ENCODE peak calls at places on chromosomes 6 and 20, in seven cellular contexts. B, A, U, S, G, I and P are unnamed samples. For H3K27me3, the result is how much of the 10 kb centered on the place peaks cover.

GRCh38 chr6:4776967-4777925 is 1.0 kb downstream of the CDYL start:
- DNase-seq in U (peak), B (peak), A (no peak), I (no peak), G (peak), S (no peak), P (no peak)

GRCh38 chr20:12942123-12942522 is 66.6 kb upstream of the SPTLC3 start:
- DNase-seq in S (no peak), A (no peak), U (no peak), I (no peak), G (no peak), B (no peak), P (no peak)

GRCh38 chr20:48761914-48762313 is 65.9 kb downstream of the PREX1 start:
- DNase-seq in G (no peak), B (no peak), A (no peak), I (no peak), S (no peak), U (no peak), P (no peak)

GRCh38 chr6:37501632-37502466 is 2.2 kb upstream of the CCDC167 start:
- DNase-seq in S (no peak), A (no peak), U (no peak), G (no peak), B (no peak), I (no peak), P (no peak)

GRCh38 chr6:132937466-132937906 is 123.1 kb downstream of the RPS12 start:
- DNase-seq in U (peak), S (peak), I (no peak), B (no peak), A (no peak), G (peak), P (no peak)

GRCh38 chr6:151154418-151154817 is 85.3 kb upstream of the AKAP12 start:
- DNase-seq in I (peak), S (no peak), B (no peak), U (no peak), G (peak), A (no peak), P (no peak)

GRCh38 chr20:34536798-34537394 is 20.7 kb downstream of the DYNLRB1 start:
- DNase-seq in G (peak), A (no peak), U (peak), B (no peak), S (no peak), I (peak), P (peak)

GRCh38 chr6:28446818-28447511 is 3.7 kb upstream of the ZSCAN23 start:
- DNase-seq in S (no peak), B (no peak), U (peak), A (no peak), I (no peak), G (no peak), P (no peak)

GRCh38 chr6:106167105-106167814 is 81.1 kb downstream of the PRDM1 start:
- DNase-seq in S (no peak), G (no peak), B (no peak), I (no peak), A (no peak), U (no peak), P (no peak)

GRCh38 chr20:23139524-23139923 is 53.4 kb upstream of the CD93 start:
- DNase-seq in A (no peak), G (no peak), B (no peak), U (no peak), I (peak), S (no peak), P (peak)

GRCh38 chr6:160259585-160259984 is 964 bp upstream of the SLC22A2 start:
- DNase-seq in S (no peak), G (no peak), U (peak), A (no peak), I (no peak), B (no peak), P (no peak)

GRCh38 chr6:136524936-136525413 is 25.2 kb downstream of the MAP7 start:
- DNase-seq in S (no peak), B (no peak), U (no peak), I (no peak), G (no peak), A (no peak), P (no peak)

DNA sequence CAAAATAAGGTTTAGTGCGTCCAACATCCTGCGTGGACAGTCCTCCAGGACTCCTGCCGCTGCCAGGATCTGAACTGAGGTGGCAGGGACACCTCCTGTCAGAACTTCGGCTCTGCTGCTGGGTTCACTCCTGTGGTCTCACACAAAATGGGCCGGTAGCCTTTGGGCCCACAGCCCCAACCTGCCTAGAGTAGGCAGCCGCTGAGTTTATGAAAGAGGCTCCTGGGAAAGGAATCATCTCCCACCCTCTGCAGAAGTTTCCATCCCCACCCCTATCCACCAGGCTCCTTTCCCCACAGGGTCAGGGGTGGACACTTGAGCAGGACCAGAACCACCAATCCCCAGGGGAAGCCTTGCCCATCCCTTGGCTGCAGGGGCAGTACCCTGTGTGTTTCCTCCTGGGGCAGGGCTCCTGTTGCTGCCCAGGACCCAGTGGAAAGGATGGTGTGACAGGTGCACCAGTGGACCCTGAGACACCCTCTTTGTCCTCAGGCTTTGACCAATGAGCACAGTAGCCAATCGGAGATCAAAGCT is 2.1 kb upstream of the ABHD16B start:
- DNase-seq in B (no peak), I (no peak), A (no peak), G (no peak), S (no peak), U (no peak), P (peak)
- H3K27ac ChIP-seq in B (peak), I (no peak), A (no peak), G (peak), S (peak), U (peak), P (no peak)

GRCh38 chr6:117263353-117263927 is 1.9 kb upstream of the VGLL2 start:
- DNase-seq in U (no peak), A (no peak), S (no peak), G (no peak), I (no peak), B (no peak), P (no peak)
- H3K27me3 ChIP-seq in U (half or more), A (half or more), S (half or more), G (half or more), I (half or more), B (under half), P (half or more)

DNA sequence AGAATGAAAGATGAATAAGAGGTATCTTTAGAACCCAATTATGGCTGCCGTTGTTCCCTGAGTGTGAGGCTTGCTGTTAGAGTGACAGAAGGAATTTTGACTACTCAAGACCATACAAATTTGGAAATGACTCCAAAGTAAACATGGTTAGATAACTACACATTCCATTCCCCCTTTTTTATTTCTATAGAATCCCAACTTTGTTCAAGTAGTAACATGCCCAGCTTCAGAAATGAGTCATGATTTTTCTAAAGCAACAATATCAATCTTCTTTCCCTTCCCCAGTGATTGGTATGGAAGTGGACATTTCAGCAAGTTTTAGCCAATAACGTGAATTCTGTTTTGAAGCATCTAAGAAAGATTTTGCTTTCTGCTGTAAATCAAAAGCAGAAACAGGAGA is 37.8 kb downstream of the HCRTR2 start:
- DNase-seq in I (no peak), A (no peak), G (no peak), B (no peak), U (no peak), S (no peak), P (no peak)
- H3K27ac ChIP-seq in I (no peak), A (no peak), G (no peak), B (no peak), U (no peak), S (no peak), P (no peak)

DNA sequence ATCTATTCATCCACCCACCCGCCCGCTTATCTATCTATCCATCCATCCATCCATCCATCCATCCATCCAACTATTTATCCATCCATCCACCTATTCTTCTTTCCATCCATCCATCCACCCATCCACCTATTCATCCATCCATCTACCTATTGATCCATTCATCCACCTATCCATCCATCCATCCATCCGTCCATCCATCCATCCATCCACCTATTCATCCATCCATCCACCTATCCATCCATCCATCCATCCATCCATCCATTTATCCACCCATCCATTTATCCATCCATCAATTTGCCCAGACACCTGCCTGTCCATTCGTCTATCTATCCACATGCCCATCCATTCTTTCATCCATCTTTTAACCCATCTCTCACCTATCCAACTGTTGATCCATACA is 71.1 kb upstream of the PMEPA1 start:
- DNase-seq in B (no peak), I (no peak), G (no peak), S (no peak), A (no peak), U (no peak), P (no peak)
- H3K27me3 ChIP-seq in B (under half), I (under half), G (under half), S (under half), A (under half), U (under half), P (under half)

DNA sequence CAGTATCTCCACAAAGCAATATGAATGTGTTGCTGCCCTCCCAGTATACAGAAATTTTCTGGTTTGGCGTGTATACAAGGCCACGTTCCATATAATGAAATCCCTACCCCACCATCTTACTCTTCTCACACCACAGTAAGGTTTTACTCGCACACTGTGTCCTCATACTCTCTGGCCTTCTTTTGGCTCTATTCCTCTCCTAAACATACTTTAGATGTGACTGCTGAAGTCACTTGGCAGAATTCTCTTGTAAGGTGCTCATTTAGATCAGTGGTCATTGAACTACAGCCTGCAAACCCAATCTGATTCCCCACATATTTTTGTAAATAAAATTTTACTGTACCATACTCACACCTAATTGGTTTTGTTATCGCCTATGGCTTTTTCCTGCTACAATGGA is 123.3 kb downstream of the RFPL4B start:
- DNase-seq in I (no peak), U (no peak), B (no peak), S (no peak), G (no peak), A (no peak), P (no peak)
- H3K27ac ChIP-seq in I (no peak), U (no peak), B (no peak), S (no peak), G (no peak), A (no peak), P (peak)

GRCh38 chr6:3619201-3619600 is 132.3 kb downstream of the PXDC1 start:
- DNase-seq in I (no peak), A (no peak), G (no peak), U (no peak), B (no peak), S (no peak), P (no peak)

GRCh38 chr6:3617681-3618299 is 133.7 kb downstream of the PXDC1 start:
- DNase-seq in I (no peak), S (no peak), U (no peak), G (no peak), B (no peak), A (no peak), P (no peak)

GRCh38 chr6:3617192-3617631 is 134.3 kb downstream of the PXDC1 start:
- DNase-seq in U (no peak), I (no peak), B (no peak), G (no peak), S (no peak), A (no peak), P (no peak)

GRCh38 chr6:3619800-3620199 is 131.7 kb downstream of the PXDC1 start:
- DNase-seq in S (no peak), B (no peak), G (no peak), A (no peak), U (no peak), I (no peak), P (no peak)

DNA sequence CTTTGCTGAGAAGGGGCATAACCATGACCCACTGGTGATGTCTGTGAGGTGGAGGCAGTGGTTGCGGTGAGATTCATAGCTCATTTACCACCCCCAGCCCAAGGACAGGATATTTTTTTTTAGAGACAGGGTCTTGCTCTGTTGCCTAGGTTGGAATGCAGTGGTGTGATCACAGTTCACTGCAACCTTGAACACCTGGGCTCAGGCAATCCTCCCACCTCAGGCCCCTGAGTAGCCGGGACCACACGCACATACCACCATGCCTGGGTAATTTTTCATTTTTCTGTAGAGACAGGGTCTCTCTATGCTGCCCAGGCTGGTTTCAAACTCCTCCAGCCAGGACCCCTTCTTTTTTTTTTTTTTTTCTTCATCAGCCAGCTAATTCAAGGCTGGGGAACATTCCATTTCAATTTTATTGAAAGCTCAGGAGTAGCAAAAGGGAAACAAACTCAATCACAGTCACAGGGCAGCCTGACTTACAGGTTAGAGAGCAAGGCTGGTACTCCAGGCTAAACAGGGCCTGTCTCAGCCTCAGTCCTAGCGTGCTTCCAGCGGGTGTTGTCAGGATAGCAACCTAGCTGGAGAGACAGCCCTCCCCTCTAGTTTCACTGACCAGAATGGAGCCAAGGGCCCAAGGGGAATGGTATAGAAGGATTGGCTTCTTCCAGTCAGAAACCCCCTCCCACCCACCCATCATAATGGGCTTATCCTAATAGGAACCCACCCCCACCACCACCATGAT is 133.0 kb downstream of the PXDC1 start:
- DNase-seq in S (no peak), A (no peak), G (no peak), I (no peak), U (no peak), B (no peak), P (no peak)
- H3K27me3 ChIP-seq in S (under half), A (under half), G (under half), I (under half), U (under half), B (under half), P (under half)

GRCh38 chr6:24759718-24760117 is 15.0 kb upstream of the GMNN start:
- DNase-seq in G (no peak), S (no peak), B (no peak), U (no peak), I (no peak), A (no peak), P (no peak)

GRCh38 chr6:24761193-24761835 is 13.4 kb upstream of the GMNN start:
- DNase-seq in B (no peak), I (no peak), U (peak), S (no peak), A (no peak), G (peak), P (no peak)

GRCh38 chr6:24760210-24760609 is 14.5 kb upstream of the GMNN start:
- DNase-seq in A (no peak), G (no peak), I (no peak), S (no peak), U (no peak), B (no peak), P (no peak)

GRCh38 chr6:24755284-24755683 is 19.5 kb upstream of the GMNN start:
- DNase-seq in B (no peak), U (no peak), I (no peak), G (no peak), A (no peak), S (no peak), P (no peak)

GRCh38 chr6:24757610-24758009 is 17.1 kb upstream of the GMNN start:
- DNase-seq in B (no peak), S (no peak), G (no peak), I (no peak), A (no peak), U (no peak), P (no peak)
- H3K27ac ChIP-seq in B (no peak), S (no peak), G (no peak), I (no peak), A (peak), U (no peak), P (no peak)

GRCh38 chr20:58790440-58790839 is 60.3 kb downstream of the GNAS-AS1 start:
- DNase-seq in G (no peak), A (peak), S (no peak), I (no peak), B (no peak), U (no peak), P (no peak)
- H3K27me3 ChIP-seq in G (under half), A (under half), S (under half), I (half or more), B (under half), U (under half), P (under half)